ENCODE peak calls at places on chromosomes 3 and 15, in five cellular contexts. A is NCI-H526, L is mucosa of gallbladder, V is ELF-1, W is midbrain. U is an unnamed sample.

GRCh38 chr3:152719264-152719663 is 115.7 kb upstream of the P2RY1 start:
- DNase-seq in A (no peak), L (no peak), V (no peak), W (no peak), U (no peak)

GRCh38 chr15:73924258-73924921 is 1.9 kb upstream of the LOXL1 start:
- DNase-seq in A (no peak), L (no peak), V (peak; percentile 40), W (peak; percentile 30), U (peak; percentile 33)

GRCh38 chr3:175743733-175744400 is 884.7 kb downstream of the NAALADL2 start:
- DNase-seq in A (no peak), L (no peak), V (no peak), W (no peak), U (no peak)

GRCh38 chr3:16511561-16512434 is 1.7 kb downstream of the RFTN1 start:
- DNase-seq in A (no peak), L (peak; percentile 41), V (no peak), W (no peak), U (no peak)

GRCh38 chr15:84872009-84872900 is 12.2 kb upstream of the SLC28A1 start:
- DNase-seq in A (no peak), L (no peak), V (no peak), W (no peak), U (no peak)

GRCh38 chr3:38479431-38480092 is 16.6 kb upstream of the EXOG start:
- DNase-seq in A (no peak), L (peak; percentile 64), V (peak; percentile 49), W (peak; percentile 73), U (peak; percentile 60)

GRCh38 chr15:39140060-39140604 is 440.7 kb upstream of the THBS1 start:
- DNase-seq in A (no peak), L (no peak), V (peak; percentile 65), W (no peak), U (no peak)

GRCh38 chr3:88093266-88093665 is 34.2 kb downstream of the ZNF654 start:
- DNase-seq in A (no peak), L (no peak), V (no peak), W (no peak), U (no peak)

GRCh38 chr15:73691398-73691797 is 7.2 kb downstream of the CD276 start:
- DNase-seq in A (no peak), L (peak; percentile 41), V (peak; percentile 87), W (peak; percentile 27), U (no peak)

GRCh38 chr3:195738274-195739044 is 17.7 kb downstream of the MUC20 start:
- DNase-seq in A (no peak), L (no peak), V (no peak), W (no peak), U (no peak)

GRCh38 chr3:140004271-140004670 is 69.3 kb downstream of the CLSTN2 start:
- DNase-seq in A (no peak), L (no peak), V (no peak), W (no peak), U (no peak)

GRCh38 chr15:52254331-52254730 is 41.3 kb downstream of the MYO5C start:
- DNase-seq in A (no peak), L (no peak), V (no peak), W (no peak), U (no peak)

GRCh38 chr15:64544450-64544849 is 84.1 kb downstream of the ZNF609 start:
- DNase-seq in A (no peak), L (no peak), V (peak; percentile 16), W (no peak), U (no peak)

GRCh38 chr15:59436774-59437472 is 1.1 kb upstream of the FAM81A start:
- DNase-seq in A (no peak), L (no peak), V (no peak), W (peak; percentile 35), U (no peak)

GRCh38 chr3:129540776-129541516 is 2.0 kb upstream of the H1-8 start:
- DNase-seq in A (no peak), L (no peak), V (no peak), W (no peak), U (no peak)

GRCh38 chr15:59205839-59206622 is 612 bp upstream of the LDHAL6B start:
- DNase-seq in A (no peak), L (no peak), V (no peak), W (no peak), U (no peak)

GRCh38 chr3:61061092-61061723 is 190.0 kb downstream of the FHIT start:
- DNase-seq in A (no peak), L (no peak), V (no peak), W (no peak), U (no peak)

GRCh38 chr3:44132061-44132460 is 109.6 kb upstream of the TOPAZ1 start:
- DNase-seq in A (no peak), L (no peak), V (no peak), W (no peak), U (no peak)

GRCh38 chr3:186287723-186288122 is 74.3 kb downstream of the DGKG start:
- DNase-seq in A (no peak), L (no peak), V (no peak), W (no peak), U (no peak)

GRCh38 chr15:97745481-97746071 is 214.9 kb upstream of the ARRDC4 start:
- DNase-seq in A (no peak), L (no peak), V (peak; percentile 37), W (no peak), U (no peak)

GRCh38 chr3:196502775-196503181 is 790 bp downstream of the RNF168 start:
- DNase-seq in A (no peak), L (peak; percentile 30), V (peak; percentile 41), W (peak; percentile 51), U (peak; percentile 26)

GRCh38 chr3:178439504-178439903 is 96.7 kb upstream of the KCNMB2 start:
- DNase-seq in A (no peak), L (no peak), V (no peak), W (no peak), U (no peak)

GRCh38 chr3:195385526-195385925 is 57.3 kb downstream of the ACAP2 start:
- DNase-seq in A (no peak), L (no peak), V (peak; percentile 30), W (no peak), U (no peak)

GRCh38 chr3:49120438-49121135 is at the start of gene USP19:
- DNase-seq in A (peak; percentile 79), L (peak; percentile 95), V (peak; percentile 96), W (peak; percentile 97), U (peak; percentile 94)

GRCh38 chr3:142445816-142446254 is 2.0 kb downstream of the XRN1 start:
- DNase-seq in A (no peak), L (no peak), V (no peak), W (no peak), U (no peak)

GRCh38 chr3:150371741-150372254 is 36.3 kb upstream of the TSC22D2 start:
- DNase-seq in A (no peak), L (peak; percentile 84), V (peak; percentile 42), W (no peak), U (no peak)

GRCh38 chr3:98188553-98188952 is 22.1 kb downstream of the OR5H15 start:
- DNase-seq in A (no peak), L (no peak), V (peak; percentile 23), W (peak; percentile 25), U (peak; percentile 2)

GRCh38 chr15:40092416-40093223 is 16.1 kb downstream of the BMF start:
- DNase-seq in A (peak; percentile 61), L (peak; percentile 75), V (peak; percentile 53), W (no peak), U (no peak)

GRCh38 chr3:155585384-155585783 is 159.5 kb downstream of the PLCH1 start:
- DNase-seq in A (no peak), L (no peak), V (peak; percentile 41), W (no peak), U (no peak)

GRCh38 chr3:197472151-197472550 is 83.6 kb downstream of the BDH1 start:
- DNase-seq in A (no peak), L (no peak), V (no peak), W (no peak), U (no peak)

GRCh38 chr3:187836848-187837770 is 91.8 kb upstream of the BCL6 start:
- DNase-seq in A (no peak), L (no peak), V (no peak), W (no peak), U (no peak)

GRCh38 chr3:148319161-148319915 is 378.4 kb upstream of the AGTR1 start:
- DNase-seq in A (no peak), L (no peak), V (no peak), W (no peak), U (peak; percentile 34)

GRCh38 chr3:79052054-79052681 is 715.6 kb downstream of the ROBO1 start:
- DNase-seq in A (no peak), L (no peak), V (peak; percentile 42), W (no peak), U (no peak)